ENCODE peak calls at places on chromosomes 12 and 14, in seven cellular contexts. N is dorsolateral prefrontal cortex, H is lower lobe of right lung, G is RWPE2, R is IMR-90, F is lower leg skin, T is tibial artery. W is an unnamed sample.

GRCh38 chr12:26121323-26121740 is 3.5 kb downstream of the BHLHE41 start:
- DNase-seq in N (no peak), H (no peak), G (no peak), R (no peak), F (no peak), T (no peak), W (no peak)

GRCh38 chr14:71362920-71363584 is 455.8 kb downstream of the PCNX1 start:
- DNase-seq in N (no peak), H (no peak), G (no peak), R (peak), F (no peak), T (no peak), W (no peak)

GRCh38 chr12:19575307-19576243 is 136.3 kb downstream of the AEBP2 start:
- DNase-seq in N (no peak), H (peak), G (no peak), R (peak), F (peak), T (no peak), W (no peak)

GRCh38 chr12:115094163-115094816 is 410.3 kb upstream of the TBX3 start:
- DNase-seq in N (no peak), H (no peak), G (no peak), R (no peak), F (no peak), T (no peak), W (no peak)

GRCh38 chr12:25433581-25434325 is 119.3 kb downstream of the LMNTD1 start:
- DNase-seq in N (no peak), H (no peak), G (no peak), R (peak), F (no peak), T (no peak), W (no peak)

GRCh38 chr12:13631873-13632272 is 349.5 kb downstream of the GRIN2B start:
- DNase-seq in N (no peak), H (no peak), G (no peak), R (no peak), F (no peak), T (no peak), W (no peak)

GRCh38 chr14:101791919-101792572 is 30.5 kb downstream of the PPP2R5C start:
- DNase-seq in N (no peak), H (no peak), G (no peak), R (peak), F (no peak), T (no peak), W (no peak)

GRCh38 chr14:35285168-35285990 is 6.8 kb upstream of the PSMA6 start:
- DNase-seq in N (no peak), H (no peak), G (no peak), R (peak), F (no peak), T (no peak), W (no peak)

GRCh38 chr14:106417224-106418049 is 891.1 kb downstream of the TMEM121 start:
- DNase-seq in N (no peak), H (peak), G (peak), R (no peak), F (no peak), T (no peak), W (no peak)

GRCh38 chr14:105601360-105602242 is 75.2 kb downstream of the TMEM121 start:
- DNase-seq in N (no peak), H (no peak), G (no peak), R (no peak), F (no peak), T (no peak), W (peak)

GRCh38 chr12:62472472-62472871 is 5.8 kb downstream of the MON2 start:
- DNase-seq in N (no peak), H (no peak), G (no peak), R (no peak), F (no peak), T (no peak), W (no peak)

GRCh38 chr14:80867798-80868197 is 73.7 kb downstream of the CEP128 start:
- DNase-seq in N (no peak), H (no peak), G (no peak), R (no peak), F (no peak), T (no peak), W (no peak)

GRCh38 chr14:97442363-97442762 is 645.2 kb downstream of the VRK1 start:
- DNase-seq in N (no peak), H (no peak), G (no peak), R (no peak), F (no peak), T (no peak), W (no peak)

GRCh38 chr12:108517288-108518100 is 2.4 kb downstream of the FICD start:
- DNase-seq in N (no peak), H (no peak), G (no peak), R (no peak), F (no peak), T (no peak), W (no peak)

GRCh38 chr14:94174622-94175402 is 690 bp downstream of the PPP4R4 start:
- DNase-seq in N (no peak), H (peak), G (peak), R (no peak), F (no peak), T (peak), W (no peak)

GRCh38 chr12:109961201-109961600 is 35.0 kb downstream of the GIT2 start:
- DNase-seq in N (no peak), H (no peak), G (no peak), R (no peak), F (no peak), T (no peak), W (no peak)

GRCh38 chr12:108173160-108173559 is 44.1 kb downstream of the WSCD2 start:
- DNase-seq in N (no peak), H (no peak), G (no peak), R (no peak), F (no peak), T (no peak), W (no peak)

GRCh38 chr14:51014625-51015024 is 70.3 kb upstream of the PYGL start:
- DNase-seq in N (no peak), H (no peak), G (no peak), R (no peak), F (no peak), T (no peak), W (no peak)

GRCh38 chr12:105765053-105766019 is 373.4 kb downstream of the NUAK1 start:
- DNase-seq in N (no peak), H (no peak), G (no peak), R (no peak), F (no peak), T (no peak), W (no peak)

GRCh38 chr12:111692575-111693210 is 6.8 kb downstream of the ACAD10 start:
- DNase-seq in N (no peak), H (no peak), G (no peak), R (peak), F (no peak), T (no peak), W (no peak)

GRCh38 chr14:37048666-37049071 is 123.7 kb downstream of the SLC25A21 start:
- DNase-seq in N (no peak), H (no peak), G (no peak), R (peak), F (no peak), T (no peak), W (no peak)

GRCh38 chr12:92244036-92244435 is 98.4 kb upstream of the BTG1 start:
- DNase-seq in N (no peak), H (no peak), G (no peak), R (peak), F (peak), T (no peak), W (no peak)

GRCh38 chr14:65243766-65244442 is 141.6 kb upstream of the MAX start:
- DNase-seq in N (no peak), H (no peak), G (no peak), R (peak), F (no peak), T (peak), W (no peak)

GRCh38 chr12:126762150-126762549 is 1504.8 kb upstream of the TMEM132C start:
- DNase-seq in N (no peak), H (no peak), G (no peak), R (no peak), F (no peak), T (no peak), W (no peak)

GRCh38 chr12:80226576-80226975 is 127.2 kb downstream of the OTOGL start:
- DNase-seq in N (no peak), H (no peak), G (no peak), R (peak), F (no peak), T (no peak), W (no peak)

GRCh38 chr14:98167253-98167652 is 1104.7 kb downstream of the BCL11B start:
- DNase-seq in N (no peak), H (no peak), G (no peak), R (no peak), F (no peak), T (no peak), W (no peak)

GRCh38 chr12:105382771-105383632 is 52.5 kb downstream of the C12orf75 start:
- DNase-seq in N (no peak), H (no peak), G (no peak), R (peak), F (no peak), T (no peak), W (no peak)

GRCh38 chr12:43893670-43894069 is 57.8 kb downstream of the TMEM117 start:
- DNase-seq in N (no peak), H (no peak), G (no peak), R (peak), F (no peak), T (no peak), W (no peak)

GRCh38 chr12:28050606-28051005 is 78.1 kb upstream of the PTHLH start:
- DNase-seq in N (no peak), H (no peak), G (no peak), R (no peak), F (no peak), T (no peak), W (no peak)

GRCh38 chr14:70257526-70257925 is 68.8 kb upstream of the SLC8A3 start:
- DNase-seq in N (no peak), H (no peak), G (no peak), R (no peak), F (no peak), T (no peak), W (no peak)

GRCh38 chr12:91142184-91142583 is 30.9 kb upstream of the LUM start:
- DNase-seq in N (no peak), H (no peak), G (no peak), R (peak), F (no peak), T (no peak), W (no peak)

GRCh38 chr12:6647083-6647604 is at the start of gene ACRBP:
- DNase-seq in N (peak), H (peak), G (no peak), R (peak), F (peak), T (peak), W (no peak)

GRCh38 chr14:69879175-69880047 is at the start of gene SMOC1:
- DNase-seq in N (peak), H (no peak), G (no peak), R (peak), F (no peak), T (peak), W (no peak)

GRCh38 chr14:95533391-95533821 is 1.4 kb upstream of the GLRX5 start:
- DNase-seq in N (no peak), H (no peak), G (peak), R (peak), F (no peak), T (no peak), W (no peak)

GRCh38 chr14:95536036-95536577 is 1.3 kb downstream of the GLRX5 start:
- DNase-seq in N (no peak), H (no peak), G (no peak), R (no peak), F (no peak), T (no peak), W (no peak)

GRCh38 chr14:95534299-95535225 is at the start of gene GLRX5:
- DNase-seq in N (peak), H (peak), G (peak), R (peak), F (peak), T (peak), W (peak)

GRCh38 chr14:95535226-95536021 is 574 bp downstream of the GLRX5 start:
- DNase-seq in N (no peak), H (no peak), G (peak), R (no peak), F (no peak), T (no peak), W (no peak)

GRCh38 chr14:95533822-95534221 is 1.0 kb upstream of the GLRX5 start:
- DNase-seq in N (no peak), H (no peak), G (peak), R (no peak), F (no peak), T (no peak), W (no peak)
- H3K4me3 ChIP-seq in N (peak), H (peak), G (peak), R (peak), F (peak), T (peak), W (peak)

DNA sequence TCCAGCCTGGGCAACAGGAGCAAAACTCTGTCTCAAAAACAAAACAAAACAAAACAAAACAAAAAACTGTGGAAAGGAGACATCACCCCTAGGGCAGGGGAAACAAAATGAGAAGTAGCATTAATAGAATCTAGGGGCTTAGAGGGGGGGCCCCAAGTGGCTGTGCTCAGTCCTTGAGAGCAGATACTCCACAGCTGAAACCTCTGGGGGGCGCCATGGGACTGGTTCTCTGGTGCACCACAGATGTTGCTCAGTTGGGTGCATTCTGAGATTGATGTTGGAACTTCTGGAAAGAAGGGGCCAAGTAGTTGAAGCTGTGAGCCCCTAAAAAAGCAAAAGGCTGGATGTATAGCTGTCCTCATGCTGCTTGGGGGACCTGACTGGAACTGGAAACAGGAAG is 11.8 kb upstream of the SYNE2 start:
- DNase-seq in N (no peak), H (peak), G (no peak), R (no peak), F (no peak), T (no peak), W (no peak)
- TF ChIP-seq CTCF in N (no peak), H (peak), G (no peak), R (no peak), F (no peak), T (no peak), W (no peak)

DNA sequence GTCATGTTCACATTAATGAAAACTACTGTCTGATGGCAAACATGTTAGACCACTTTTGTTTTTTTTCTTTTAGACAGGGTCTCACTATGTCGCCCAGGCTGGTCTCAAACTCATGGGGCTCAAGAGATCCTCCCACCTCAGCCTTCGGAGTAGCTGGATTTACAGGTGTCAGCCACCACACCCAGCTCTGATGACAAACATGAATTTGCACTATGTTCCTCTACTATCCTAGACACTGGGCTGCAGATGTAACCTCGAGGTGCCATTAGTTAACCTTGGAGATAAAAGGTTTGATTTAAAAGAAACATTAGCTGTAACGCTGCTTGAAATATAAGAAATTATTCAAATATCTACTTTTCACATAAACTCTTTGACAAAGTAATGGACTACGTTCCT is 8.1 kb downstream of the VPS37B start:
- DNase-seq in N (no peak), H (no peak), G (no peak), R (no peak), F (no peak), T (no peak), W (no peak)
- H3K4me3 ChIP-seq in N (no peak), H (peak), G (peak), R (no peak), F (no peak), T (no peak), W (no peak)

GRCh38 chr14:91731986-91732385 is at the start of gene CATSPERB:
- DNase-seq in N (no peak), H (no peak), G (no peak), R (no peak), F (no peak), T (no peak), W (no peak)

GRCh38 chr14:91729756-91730155 is 2.1 kb downstream of the CATSPERB start:
- DNase-seq in N (no peak), H (no peak), G (no peak), R (no peak), F (no peak), T (no peak), W (no peak)

GRCh38 chr14:91732439-91732838 is 553 bp upstream of the CATSPERB start:
- DNase-seq in N (no peak), H (no peak), G (no peak), R (no peak), F (no peak), T (no peak), W (no peak)

GRCh38 chr14:91731018-91731417 is 868 bp downstream of the CATSPERB start:
- DNase-seq in N (no peak), H (no peak), G (no peak), R (no peak), F (no peak), T (no peak), W (no peak)

GRCh38 chr14:91732859-91733477 is 1.1 kb upstream of the CATSPERB start:
- DNase-seq in N (no peak), H (no peak), G (no peak), R (no peak), F (no peak), T (no peak), W (no peak)
- TF ChIP-seq CTCF in N (no peak), H (no peak), G (no peak), R (no peak), F (no peak), T (no peak), W (no peak)

GRCh38 chr12:65472079-65472478 is 193.6 kb downstream of the MSRB3 start:
- DNase-seq in N (no peak), H (no peak), G (no peak), R (no peak), F (no peak), T (no peak), W (no peak)

GRCh38 chr12:65470261-65470660 is 191.8 kb downstream of the MSRB3 start:
- DNase-seq in N (no peak), H (no peak), G (no peak), R (no peak), F (no peak), T (no peak), W (no peak)

DNA sequence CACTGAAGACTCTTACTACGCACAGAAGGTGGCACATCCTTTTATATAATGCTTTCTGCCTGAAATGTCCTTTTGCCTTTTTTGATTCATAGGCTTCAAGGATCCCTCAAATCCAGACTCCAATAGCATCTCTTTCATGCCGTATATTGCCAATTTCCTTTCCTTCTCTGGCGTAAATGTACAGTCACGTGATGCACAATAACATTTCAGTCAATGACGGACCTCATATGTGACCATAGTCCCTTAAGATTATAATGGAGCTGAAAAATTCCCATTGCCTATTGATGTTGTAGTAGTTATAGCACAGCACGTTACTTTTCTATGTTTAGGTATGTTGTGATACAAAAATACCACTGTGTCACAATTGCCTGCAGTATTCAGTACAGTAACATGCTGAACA is 196.3 kb downstream of the MSRB3 start:
- DNase-seq in N (no peak), H (no peak), G (no peak), R (no peak), F (no peak), T (no peak), W (no peak)
- H3K4me3 ChIP-seq in N (no peak), H (no peak), G (no peak), R (no peak), F (no peak), T (no peak), W (no peak)

DNA sequence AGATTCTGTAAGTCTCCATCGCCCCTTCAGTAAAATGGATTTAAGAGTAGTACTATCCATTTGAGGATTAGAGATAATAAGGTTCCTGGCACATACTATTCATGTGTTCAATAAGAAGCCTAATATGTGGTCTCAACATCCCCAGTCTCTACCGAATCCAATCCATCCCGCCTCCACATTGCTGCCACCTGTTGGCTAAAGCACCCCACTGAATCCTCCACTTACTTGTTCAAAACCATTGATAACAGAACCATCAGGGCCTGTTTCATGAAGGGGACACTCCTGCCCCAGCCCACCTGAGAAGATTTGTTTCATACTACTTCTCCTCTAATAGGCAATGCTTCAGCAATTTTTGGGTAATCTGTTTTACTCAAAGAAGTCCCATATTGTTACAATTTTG is 147.5 kb downstream of the SLC2A13 start:
- DNase-seq in N (no peak), H (no peak), G (no peak), R (no peak), F (no peak), T (no peak), W (no peak)
- TF ChIP-seq CTCF in N (no peak), H (peak), G (peak), R (no peak), F (no peak), T (no peak), W (no peak)